ENCODE peak calls at places on chromosomes 2 and 18, in four cellular contexts. K, N, O and X are unnamed samples.
A peak's percentile ranks its signal among the peaks of the same experiment; 100 is the strongest.

GRCh38 chr2:71889991-71890684 is 257.5 kb downstream of the CYP26B1 start:
- DNase-seq in N (no peak), K (peak; percentile 28), O (no peak), X (no peak)

GRCh38 chr2:17104454-17104853 is 413.8 kb downstream of the RAD51AP2 start:
- DNase-seq in K (no peak), O (no peak), N (no peak), X (no peak)

GRCh38 chr2:195795879-195796278 is 138.9 kb downstream of the SLC39A10 start:
- DNase-seq in N (no peak), K (no peak), O (peak; percentile 45), X (no peak)

GRCh38 chr2:29039718-29040480 is 34.4 kb downstream of the PCARE start:
- DNase-seq in K (no peak), N (no peak), O (no peak), X (no peak)

GRCh38 chr18:36297419-36298112 is at the start of gene FHOD3:
- DNase-seq in N (no peak), K (peak; percentile 39), O (peak; percentile 77), X (peak; percentile 55)

GRCh38 chr2:161239416-161240109 is 68.7 kb upstream of the PSMD14 start:
- DNase-seq in O (no peak), N (no peak), K (no peak), X (no peak)

GRCh38 chr2:12493031-12493513 is 223.7 kb upstream of the TRIB2 start:
- DNase-seq in O (no peak), K (peak; percentile 38), N (no peak), X (peak; percentile 49)

GRCh38 chr2:164605295-164605694 is 16.0 kb downstream of the GRB14 start:
- DNase-seq in N (no peak), O (no peak), K (no peak), X (no peak)

GRCh38 chr2:238703436-238703835 is 144.4 kb upstream of the TWIST2 start:
- DNase-seq in K (peak; percentile 24), O (no peak), N (no peak), X (no peak)

GRCh38 chr18:30280861-30281470 is 761.6 kb downstream of the DSC3 start:
- DNase-seq in O (peak; percentile 6), K (no peak), N (peak; percentile 23), X (no peak)

GRCh38 chr2:215830313-215830712 is 183.0 kb downstream of the MREG start:
- DNase-seq in O (no peak), K (peak; percentile 48), N (no peak), X (peak; percentile 55)

GRCh38 chr2:136139601-136140000 is 21.7 kb upstream of the CXCR4 start:
- DNase-seq in K (no peak), O (no peak), N (peak; percentile 33), X (no peak)
- H3K4me1 ChIP-seq in K (peaks cover 1% of the 10 kb centered on the region), O (no peaks in the 10 kb centered on the region), N (peaks cover 80% of the 10 kb centered on the region), X (no peaks in the 10 kb centered on the region)

GRCh38 chr2:25290811-25291510 is 50.8 kb downstream of the DNMT3A start:
- DNase-seq in N (no peak), O (peak; percentile 26), K (no peak), X (no peak)
- H3K4me3 ChIP-seq in N (no peak overlapping the region), O (no peak overlapping the region), K (no peak overlapping the region), X (no peak overlapping the region)

DNA sequence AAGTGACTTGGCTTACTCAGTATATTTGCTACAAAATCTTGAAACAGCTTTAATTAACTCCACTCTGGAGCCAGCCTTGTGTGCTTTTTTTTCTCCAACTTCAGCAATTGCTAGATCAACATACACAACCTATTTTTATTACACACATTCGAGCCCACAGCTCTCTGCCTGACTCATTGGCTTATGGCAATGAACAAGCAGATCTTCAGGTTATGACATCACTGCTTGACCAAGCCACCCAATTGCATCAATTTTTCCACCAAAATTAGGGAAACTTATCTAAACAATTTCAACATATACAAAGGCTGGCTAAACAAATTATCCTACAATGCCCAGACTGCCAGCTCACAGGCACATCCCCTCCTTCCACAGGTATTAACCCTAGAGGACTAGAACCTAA is 39.6 kb upstream of the PDK1 start:
- DNase-seq in N (no peak), K (no peak), O (no peak), X (no peak)
- H3K4me1 ChIP-seq in N (no peaks in the 10 kb centered on the region), K (no peaks in the 10 kb centered on the region), O (no peaks in the 10 kb centered on the region), X (no peaks in the 10 kb centered on the region)

DNA sequence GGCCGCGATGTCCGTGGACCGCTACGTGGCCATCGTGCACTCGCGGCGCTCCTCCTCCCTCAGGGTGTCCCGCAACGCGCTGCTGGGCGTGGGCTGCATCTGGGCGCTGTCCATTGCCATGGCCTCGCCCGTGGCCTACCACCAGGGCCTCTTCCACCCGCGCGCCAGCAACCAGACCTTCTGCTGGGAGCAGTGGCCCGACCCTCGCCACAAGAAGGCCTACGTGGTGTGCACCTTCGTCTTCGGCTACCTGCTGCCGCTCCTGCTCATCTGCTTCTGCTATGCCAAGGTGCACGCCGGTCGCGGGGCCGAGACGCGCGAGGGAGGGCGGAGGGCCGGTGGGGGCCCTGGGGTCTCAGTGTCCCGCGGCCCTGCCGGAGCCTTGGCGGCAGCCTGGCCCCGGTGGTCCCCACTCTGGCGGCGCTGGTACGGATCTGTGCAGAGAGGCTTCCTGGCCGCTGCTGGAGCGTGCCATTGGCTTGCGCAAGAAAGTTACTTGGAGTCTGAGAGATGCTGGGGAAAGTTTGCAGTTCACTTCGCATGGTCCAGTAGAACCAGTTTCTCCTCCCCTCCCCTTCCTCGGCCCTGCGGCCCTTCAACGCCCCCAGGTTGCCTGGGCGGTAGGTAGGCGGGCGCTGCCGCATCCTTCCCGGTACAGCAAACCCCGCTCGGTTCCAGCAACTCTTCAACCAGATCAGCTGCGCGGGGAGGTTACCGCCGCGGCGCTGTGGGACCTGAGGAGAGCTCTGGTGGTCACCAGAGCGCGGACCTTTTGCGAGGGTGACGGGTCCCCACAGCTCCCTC is 1.5 kb downstream of the GALR1 start:
- DNase-seq in K (no peak), O (no peak), N (no peak), X (no peak)
- H3K4me3 ChIP-seq in K (no peak overlapping the region), O (no peak overlapping the region), N (no peak overlapping the region), X (no peak overlapping the region)